ENCODE peak calls at places on chromosomes 6 and 20, in ten cellular contexts. Y, M, D, A, K, T, V, Q, G and I are unnamed samples.

GRCh38 chr6:95548188-95548837 is 29.0 kb upstream of the MANEA start:
- DNase-seq in Q (no peak), D (no peak), M (no peak), T (no peak), A (no peak), Y (no peak), G (no peak), V (no peak), K (no peak), I (no peak)

GRCh38 chr6:26097268-26097875 is 10.1 kb downstream of the HFE start:
- DNase-seq in M (peak; percentile 73), V (peak; percentile 53), T (peak; percentile 39), A (peak; percentile 79), G (peak; percentile 10), D (peak; percentile 58), Y (no peak), K (peak; percentile 54), Q (peak; percentile 75), I (peak; percentile 60)

GRCh38 chr6:157070403-157071107 is 252.8 kb downstream of the TMEM242 start:
- DNase-seq in V (no peak), M (no peak), A (no peak), Q (no peak), D (no peak), G (peak; percentile 36), K (no peak), Y (no peak), T (no peak), I (no peak)

GRCh38 chr20:38843346-38843745 is 37.8 kb downstream of the PPP1R16B start:
- DNase-seq in V (no peak), Y (no peak), Q (no peak), D (no peak), G (no peak), T (no peak), M (no peak), A (no peak), K (no peak), I (no peak)

GRCh38 chr6:32685603-32686002 is 19.1 kb upstream of the HLA-DQB1 start:
- DNase-seq in V (no peak), A (no peak), Q (no peak), K (no peak), Y (no peak), T (no peak), G (no peak), D (no peak), M (no peak), I (no peak)

GRCh38 chr6:18265787-18266523 is 1.6 kb upstream of the DEK start:
- DNase-seq in T (no peak), K (no peak), Y (no peak), A (no peak), D (no peak), Q (no peak), V (no peak), M (no peak), G (no peak), I (no peak)

GRCh38 chr6:125340946-125341345 is 39.2 kb upstream of the HDDC2 start:
- DNase-seq in K (no peak), M (no peak), Q (no peak), T (no peak), D (no peak), A (no peak), V (no peak), G (no peak), Y (no peak), I (no peak)

GRCh38 chr6:111242452-111242851 is 155.1 kb downstream of the SLC16A10 start:
- DNase-seq in Y (no peak), G (no peak), K (no peak), T (no peak), D (no peak), A (peak; percentile 5), Q (no peak), M (no peak), V (no peak), I (peak; percentile 77)

GRCh38 chr6:45001663-45002062 is 326.5 kb upstream of the RUNX2 start:
- DNase-seq in D (no peak), K (no peak), M (no peak), Y (no peak), G (no peak), V (no peak), A (no peak), T (no peak), Q (no peak), I (no peak)

GRCh38 chr6:14549319-14549770 is 431.8 kb downstream of the CD83 start:
- DNase-seq in D (no peak), G (peak; percentile 73), V (no peak), Q (no peak), A (no peak), M (no peak), K (no peak), T (no peak), Y (no peak), I (no peak)

GRCh38 chr6:125273965-125274364 is 27.8 kb downstream of the HDDC2 start:
- DNase-seq in M (no peak), Y (no peak), Q (no peak), K (no peak), G (no peak), A (peak; percentile 81), D (no peak), V (no peak), T (no peak), I (peak; percentile 42)

GRCh38 chr6:147621280-147621679 is 112.8 kb downstream of the SAMD5 start:
- DNase-seq in V (no peak), A (no peak), M (no peak), K (no peak), G (no peak), T (no peak), D (peak; percentile 65), Y (no peak), Q (no peak), I (peak; percentile 31)

GRCh38 chr6:100257661-100258395 is 206.9 kb downstream of the SIM1 start:
- DNase-seq in K (no peak), T (no peak), G (peak; percentile 22), Q (no peak), M (no peak), A (no peak), D (no peak), V (no peak), Y (no peak), I (peak; percentile 70)

GRCh38 chr6:43871933-43872332 is 101.9 kb downstream of the VEGFA start:
- DNase-seq in G (no peak), Y (no peak), T (no peak), K (peak; percentile 53), V (no peak), D (no peak), A (no peak), M (no peak), Q (no peak), I (no peak)

GRCh38 chr6:118544105-118544504 is 4.0 kb upstream of the PLN start:
- DNase-seq in D (no peak), Y (no peak), T (no peak), K (no peak), V (no peak), Q (no peak), A (no peak), G (no peak), M (no peak), I (no peak)

GRCh38 chr6:51618563-51618962 is 468.9 kb downstream of the PKHD1 start:
- DNase-seq in M (no peak), A (no peak), G (no peak), Q (no peak), D (no peak), K (no peak), T (no peak), V (no peak), Y (no peak), I (no peak)

GRCh38 chr6:44062771-44063560 is 64.3 kb downstream of the MRPL14 start:
- DNase-seq in T (no peak), G (no peak), A (no peak), V (no peak), K (no peak), D (no peak), Y (peak; percentile 74), M (no peak), Q (peak; percentile 74), I (no peak)

GRCh38 chr20:7516631-7517051 is 423.6 kb downstream of the HAO1 start:
- DNase-seq in Q (no peak), Y (no peak), G (no peak), K (no peak), M (no peak), A (no peak), D (no peak), T (no peak), V (no peak), I (no peak)

GRCh38 chr6:30938730-30939129 is 2.0 kb upstream of the MUCL3 start:
- DNase-seq in A (no peak), V (no peak), G (no peak), Y (no peak), D (no peak), Q (no peak), K (no peak), M (no peak), T (no peak), I (no peak)

GRCh38 chr6:17931227-17931626 is 56.2 kb downstream of the KIF13A start:
- DNase-seq in G (no peak), Q (no peak), M (no peak), V (no peak), T (no peak), K (no peak), A (no peak), D (no peak), Y (no peak), I (no peak)